ENCODE peak calls at places on chromosomes 4 and X, in four cellular contexts. A is psoas muscle, P is cardiac muscle cell, M is K562. B is an unnamed sample. For H3K27me3, the result is how much of the 10 kb centered on the place peaks cover.

GRCh38 chrX:71454222-71454621 is 78.7 kb upstream of the OGT start:
- DNase-seq in A (no peak), P (peak), M (peak), B (no peak)

GRCh38 chr4:10011277-10011676 is 10.0 kb downstream of the SLC2A9 start:
- DNase-seq in M (no peak), P (no peak), A (no peak), B (no peak)

GRCh38 chr4:159764343-159764952 is 661.6 kb downstream of the RAPGEF2 start:
- DNase-seq in A (no peak), M (peak), P (peak), B (no peak)

GRCh38 chr4:36285784-36286480 is 4.5 kb downstream of the DTHD1 start:
- DNase-seq in P (no peak), A (no peak), M (no peak), B (peak)

GRCh38 chrX:153913211-153913610 is 8.7 kb downstream of the AVPR2 start:
- DNase-seq in M (no peak), A (no peak), P (no peak), B (no peak)

GRCh38 chr4:174763454-174764104 is 65.5 kb downstream of the GLRA3 start:
- DNase-seq in M (no peak), A (no peak), P (no peak), B (no peak)

GRCh38 chr4:17635056-17635455 is 20.6 kb downstream of the MED28 start:
- DNase-seq in P (no peak), A (no peak), M (no peak), B (no peak)

GRCh38 chrX:129682979-129683378 is 28.2 kb upstream of the APLN start:
- DNase-seq in P (no peak), A (no peak), M (no peak), B (no peak)

GRCh38 chrX:46209768-46210167 is 335.5 kb downstream of the ZNF674 start:
- DNase-seq in M (no peak), P (no peak), A (no peak), B (no peak)

GRCh38 chrX:133715715-133716114 is 269.7 kb downstream of the GPC3 start:
- DNase-seq in P (no peak), A (no peak), M (no peak), B (no peak)

GRCh38 chr4:24778427-24779225 is 16.7 kb upstream of the SOD3 start:
- DNase-seq in A (peak), M (no peak), P (peak), B (no peak)

GRCh38 chr4:31194823-31195222 is 474.7 kb downstream of the PCDH7 start:
- DNase-seq in M (no peak), P (no peak), A (no peak), B (no peak)

GRCh38 chr4:26321326-26322276 is 787 bp downstream of the RBPJ start:
- DNase-seq in P (peak), M (peak), A (peak), B (peak)

GRCh38 chrX:70262952-70263567 is 3.1 kb upstream of the P2RY4 start:
- DNase-seq in P (peak), A (no peak), M (peak), B (no peak)

GRCh38 chr4:120773641-120774040 is 148.9 kb downstream of the PRDM5 start:
- DNase-seq in P (no peak), M (no peak), A (no peak), B (no peak)

GRCh38 chr4:86223472-86223871 is 136.4 kb downstream of the MAPK10 start:
- DNase-seq in P (peak), M (peak), A (no peak), B (no peak)

GRCh38 chr4:48255130-48255958 is 14.3 kb downstream of the TEC start:
- DNase-seq in P (no peak), M (peak), A (no peak), B (no peak)

GRCh38 chr4:127846061-127846460 is 34.6 kb upstream of the PLK4 start:
- DNase-seq in P (no peak), M (peak), A (no peak), B (no peak)

GRCh38 chr4:125719987-125720386 is 405.2 kb downstream of the FAT4 start:
- DNase-seq in P (no peak), M (no peak), A (no peak), B (no peak)

GRCh38 chr4:141497627-141498026 is 138.8 kb upstream of the IL15 start:
- DNase-seq in P (no peak), A (no peak), M (no peak), B (no peak)

GRCh38 chrX:47854474-47854873 is 17.8 kb downstream of the ZNF81 start:
- DNase-seq in M (peak), P (peak), A (no peak), B (peak)

GRCh38 chr4:177356191-177356590 is 46.5 kb downstream of the NEIL3 start:
- DNase-seq in M (no peak), P (no peak), A (no peak), B (no peak)

GRCh38 chr4:2350982-2351381 is 67.5 kb downstream of the ZFYVE28 start:
- DNase-seq in P (no peak), M (no peak), A (no peak), B (no peak)

GRCh38 chr4:56651071-56651384 is 30.1 kb downstream of the HOPX start:
- DNase-seq in M (no peak), A (no peak), P (no peak), B (no peak)

GRCh38 chr4:39699676-39700409 is 1.9 kb downstream of the UBE2K start:
- DNase-seq in M (peak), A (no peak), P (peak), B (no peak)

GRCh38 chr4:2968381-2968780 is 5.0 kb downstream of the GRK4 start:
- DNase-seq in A (no peak), M (no peak), P (no peak), B (no peak)

GRCh38 chr4:1039493-1040343 is 28.3 kb downstream of the FGFRL1 start:
- DNase-seq in P (peak), A (no peak), M (peak), B (no peak)

GRCh38 chr4:81622028-81622427 is 150.3 kb upstream of the RASGEF1B start:
- DNase-seq in P (no peak), A (no peak), M (no peak), B (no peak)

GRCh38 chr4:182103614-182104319 is 139.4 kb upstream of the TENM3 start:
- DNase-seq in A (no peak), M (no peak), P (no peak), B (no peak)

GRCh38 chr4:63049726-63050125 is 1359.5 kb downstream of the TECRL start:
- DNase-seq in A (no peak), P (no peak), M (no peak), B (no peak)

GRCh38 chr4:122005064-122005755 is 53.4 kb upstream of the TRPC3 start:
- DNase-seq in A (no peak), P (no peak), M (no peak), B (no peak)

GRCh38 chr4:113659127-113659526 is 102.4 kb downstream of the CAMK2D start:
- DNase-seq in M (no peak), A (no peak), P (no peak), B (no peak)

GRCh38 chr4:142098900-142099299 is 462.5 kb downstream of the IL15 start:
- DNase-seq in P (no peak), M (no peak), A (no peak), B (no peak)

GRCh38 chrX:19875051-19875432 is 12.4 kb downstream of the SH3KBP1 start:
- DNase-seq in M (no peak), A (no peak), P (no peak), B (no peak)

GRCh38 chrX:119622356-119623232 is 16.4 kb upstream of the NKRF start:
- DNase-seq in A (no peak), P (peak), M (no peak), B (no peak)

GRCh38 chr4:151304755-151305154 is 20.6 kb downstream of the SH3D19 start:
- DNase-seq in A (no peak), M (no peak), P (no peak), B (no peak)

GRCh38 chr4:7655549-7656243 is 221.0 kb upstream of the PSAPL1 start:
- DNase-seq in M (peak), P (peak), A (peak), B (no peak)
- H3K27ac ChIP-seq in M (no peak), P (peak), A (no peak), B (no peak)

GRCh38 chrX:40912166-40912565 is 173.1 kb upstream of the USP9X start:
- DNase-seq in P (no peak), A (no peak), M (no peak), B (no peak)

GRCh38 chrX:40908857-40909475 is 173.6 kb upstream of the MED14 start:
- DNase-seq in A (no peak), M (no peak), P (peak), B (no peak)

GRCh38 chrX:40908026-40908425 is 172.7 kb upstream of the MED14 start:
- DNase-seq in M (no peak), P (peak), A (no peak), B (no peak)

DNA sequence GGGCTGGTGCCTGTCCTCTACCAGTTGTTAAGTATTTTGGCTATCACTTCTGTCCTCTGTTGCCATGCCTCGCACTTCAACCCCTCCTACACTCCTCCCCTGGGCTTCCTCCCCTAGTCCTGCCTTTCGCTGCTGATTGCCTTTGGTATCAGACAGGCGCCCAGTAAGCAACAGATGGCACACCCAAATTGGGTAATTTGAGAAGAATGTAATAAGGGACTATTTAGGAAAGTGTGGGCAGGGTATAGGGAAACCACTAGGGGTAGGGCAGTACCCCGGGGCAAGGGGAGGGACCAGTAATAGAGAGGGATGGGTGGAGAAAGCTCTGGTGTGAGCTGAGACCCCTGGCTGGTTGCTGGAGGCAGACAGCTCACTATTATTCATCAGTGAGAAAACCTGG is 172.7 kb upstream of the USP9X start:
- DNase-seq in M (no peak), P (no peak), A (no peak), B (no peak)
- H3K27me3 ChIP-seq in M (under half), P (under half), A (under half), B (under half)

GRCh38 chr4:146834263-146835034 is 111.2 kb downstream of the TTC29 start:
- DNase-seq in M (no peak), P (no peak), A (no peak), B (no peak)
- H3K27ac ChIP-seq in M (no peak), P (no peak), A (no peak), B (no peak)

GRCh38 chr4:112181358-112182000 is 36.2 kb downstream of the FAM241A start:
- DNase-seq in P (peak), A (no peak), M (no peak), B (no peak)

GRCh38 chr4:112182604-112183003 is 37.4 kb downstream of the FAM241A start:
- DNase-seq in A (no peak), P (no peak), M (no peak), B (no peak)

GRCh38 chr4:112176596-112176995 is 31.3 kb downstream of the FAM241A start:
- DNase-seq in M (no peak), P (no peak), A (no peak), B (no peak)

GRCh38 chr4:112175840-112176239 is 30.6 kb downstream of the FAM241A start:
- DNase-seq in M (no peak), A (no peak), P (no peak), B (no peak)

DNA sequence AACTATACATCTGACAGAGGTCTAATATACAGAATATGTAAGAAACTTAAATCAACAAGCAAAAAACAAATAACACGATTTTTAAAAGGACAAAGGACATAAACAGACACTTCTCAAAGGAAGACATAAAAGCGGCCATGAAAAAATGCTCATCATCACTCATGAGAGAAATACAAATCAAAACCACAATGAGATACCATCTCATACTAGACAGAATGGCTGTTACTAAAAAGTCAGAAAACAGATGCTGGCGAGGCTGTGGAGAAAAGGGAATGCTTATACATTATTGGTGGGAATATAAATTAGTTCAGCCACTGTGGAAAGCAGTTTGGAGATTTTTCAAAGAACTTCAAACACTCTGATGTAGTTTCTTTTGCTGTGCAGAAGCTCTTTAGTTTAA is 33.5 kb downstream of the FAM241A start:
- DNase-seq in M (no peak), A (no peak), P (no peak), B (no peak)
- H3K27me3 ChIP-seq in M (under half), A (under half), P (under half), B (under half)

GRCh38 chr4:108165601-108166000 is 3.1 kb downstream of the LEF1 start:
- DNase-seq in P (no peak), M (peak), A (no peak), B (peak)

GRCh38 chr4:108166038-108166437 is 2.7 kb downstream of the LEF1 start:
- DNase-seq in P (no peak), A (no peak), M (peak), B (peak)

GRCh38 chr4:108168672-108169562 is at the start of gene LEF1:
- DNase-seq in A (peak), M (peak), P (peak), B (peak)

GRCh38 chr4:108168213-108168671 is 490 bp downstream of the LEF1 start:
- DNase-seq in M (no peak), P (no peak), A (no peak), B (peak)

DNA sequence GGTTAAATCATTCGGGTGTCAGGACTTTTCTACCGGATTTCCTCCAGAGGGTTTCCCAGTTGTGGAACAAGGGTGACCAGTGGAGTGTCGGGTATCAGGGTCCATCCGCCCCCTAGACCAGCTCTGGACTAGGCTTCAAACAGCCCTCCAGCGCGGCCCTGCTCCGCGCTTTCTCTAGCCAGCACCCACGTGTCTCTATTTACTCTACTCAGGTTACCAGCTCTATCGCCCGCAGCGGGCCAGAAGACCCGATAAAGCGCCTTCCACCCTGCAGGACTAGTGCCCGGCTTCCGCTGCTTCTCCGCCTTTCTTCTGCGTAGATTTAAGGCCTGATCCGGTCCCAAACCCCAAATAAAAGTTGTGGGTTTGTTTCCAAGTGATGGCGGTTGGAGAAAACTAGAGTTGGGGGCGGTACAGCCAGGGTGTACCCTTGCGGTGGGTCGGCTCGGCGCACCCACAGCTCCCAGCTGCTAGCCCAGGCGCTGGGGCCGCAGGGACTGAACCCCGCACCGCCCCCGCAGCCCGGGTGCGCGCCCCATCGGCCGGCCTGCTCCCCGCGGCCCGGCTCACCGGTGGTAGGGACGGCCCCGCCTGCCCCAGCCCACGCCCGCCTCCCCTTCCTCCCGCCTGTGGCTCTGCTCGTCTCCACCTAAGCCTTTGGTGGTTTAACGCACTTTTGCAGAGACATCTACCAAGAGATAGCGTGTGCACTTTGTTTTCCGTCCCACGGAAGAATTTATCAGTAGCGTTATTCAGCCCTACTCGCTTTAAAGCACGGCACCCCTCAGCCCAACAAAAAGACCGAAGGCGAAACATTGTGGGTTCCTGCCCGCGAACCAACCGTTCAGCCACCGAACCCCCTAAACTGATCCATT is 2.1 kb downstream of the LEF1 start:
- DNase-seq in A (no peak), P (no peak), M (peak), B (peak)
- H3K27ac ChIP-seq in A (no peak), P (peak), M (peak), B (peak)

DNA sequence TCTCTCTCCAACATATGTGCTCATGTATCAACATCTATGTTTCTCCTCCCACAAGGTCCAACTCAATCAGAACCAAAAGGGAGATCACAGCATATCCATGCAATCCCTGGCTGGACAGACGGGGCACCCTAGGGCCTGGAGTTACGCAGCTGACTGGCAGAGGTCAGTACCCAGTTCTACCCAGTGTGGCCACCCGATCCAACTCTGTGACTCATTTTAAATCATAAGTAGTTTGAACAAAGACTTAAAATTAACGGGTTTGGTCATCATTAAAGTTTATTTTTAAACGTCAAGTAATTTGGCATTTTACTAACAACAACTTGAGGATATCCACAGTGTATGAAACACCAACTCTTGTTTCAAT is 59.5 kb downstream of the APBB2 start:
- DNase-seq in A (no peak), P (no peak), M (no peak), B (no peak)
- H3K27me3 ChIP-seq in A (under half), P (under half), M (under half), B (under half)

GRCh38 chr4:130703211-130703920 is 1607.4 kb downstream of the C4orf33 start:
- DNase-seq in P (no peak), M (no peak), A (no peak), B (no peak)
- H3K27ac ChIP-seq in P (no peak), M (no peak), A (no peak), B (no peak)

GRCh38 chr4:80264825-80265224 is 1.6 kb upstream of the FGF5 start:
- DNase-seq in P (no peak), M (no peak), A (no peak), B (no peak)
- H3K27me3 ChIP-seq in P (half or more), M (under half), A (half or more), B (under half)

GRCh38 chr4:84924439-84924838 is 42.1 kb downstream of the WDFY3 start:
- DNase-seq in M (no peak), P (no peak), A (no peak), B (no peak)

GRCh38 chr4:84916233-84916632 is 50.3 kb downstream of the WDFY3 start:
- DNase-seq in M (no peak), P (no peak), A (no peak), B (no peak)

GRCh38 chr4:84917869-84918600 is 48.5 kb downstream of the WDFY3 start:
- DNase-seq in P (no peak), A (no peak), M (no peak), B (no peak)

GRCh38 chr4:84917087-84917821 is 49.2 kb downstream of the WDFY3 start:
- DNase-seq in M (no peak), A (no peak), P (no peak), B (no peak)

DNA sequence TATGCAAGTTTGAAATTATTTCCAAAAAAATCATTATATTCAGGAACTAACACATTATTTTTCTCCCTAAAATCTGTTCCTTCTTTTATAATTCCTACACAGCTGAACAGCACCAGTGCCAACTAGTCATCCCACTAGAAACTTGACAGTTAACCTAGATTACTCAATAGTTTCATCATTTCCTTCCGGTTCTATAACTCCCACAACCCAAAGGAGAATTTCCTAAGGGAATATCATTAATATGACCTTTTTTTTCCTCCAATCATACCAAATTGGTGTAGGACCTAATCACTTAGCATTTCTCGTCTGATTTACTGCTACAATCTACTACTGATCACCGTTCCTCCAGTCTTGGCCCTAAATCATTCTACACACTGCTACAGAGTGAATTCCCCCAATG is 45.9 kb downstream of the WDFY3 start:
- DNase-seq in P (peak), A (no peak), M (no peak), B (no peak)
- H3K27ac ChIP-seq in P (no peak), A (peak), M (no peak), B (no peak)

B was measured in CD4-positive, alpha-beta memory T cell.